ENCODE peak calls at places on chromosomes 12 and 14, in six cellular contexts. One of them, this sample, is unnamed.

GRCh38 chr14:99512110-99512449 is 30.9 kb downstream of the CCNK start:
- DNase-seq in transverse colon: no peak
- DNase-seq in esophagus squamous epithelium: no peak
- DNase-seq in stimulated activated CD4-positive, alpha-beta T cell treated with anti-CD3 and anti-CD28 coated beads, TNF-alpha, amount 100 ng/mL, for 48 hours: no peak
- DNase-seq in effector CD8-positive, alpha-beta T cell: no peak
- DNase-seq in A549: no peak
- DNase-seq in this sample: no peak

GRCh38 chr14:79841433-79841832 is 369.9 kb downstream of the DIO2 start:
- DNase-seq in transverse colon: no peak
- DNase-seq in esophagus squamous epithelium: no peak
- DNase-seq in stimulated activated CD4-positive, alpha-beta T cell treated with anti-CD3 and anti-CD28 coated beads, TNF-alpha, amount 100 ng/mL, for 48 hours: no peak
- DNase-seq in effector CD8-positive, alpha-beta T cell: no peak
- DNase-seq in A549: no peak
- DNase-seq in this sample: peak; percentile 29

GRCh38 chr12:68007466-68007865 is 18.2 kb downstream of the IFNG-AS1 start:
- DNase-seq in transverse colon: no peak
- DNase-seq in esophagus squamous epithelium: no peak
- DNase-seq in stimulated activated CD4-positive, alpha-beta T cell treated with anti-CD3 and anti-CD28 coated beads, TNF-alpha, amount 100 ng/mL, for 48 hours: no peak
- DNase-seq in effector CD8-positive, alpha-beta T cell: no peak
- DNase-seq in A549: no peak
- DNase-seq in this sample: no peak

GRCh38 chr14:56057071-56057865 is 60.9 kb upstream of the PELI2 start:
- DNase-seq in transverse colon: no peak
- DNase-seq in esophagus squamous epithelium: no peak
- DNase-seq in stimulated activated CD4-positive, alpha-beta T cell treated with anti-CD3 and anti-CD28 coated beads, TNF-alpha, amount 100 ng/mL, for 48 hours: no peak
- DNase-seq in effector CD8-positive, alpha-beta T cell: no peak
- DNase-seq in A549: no peak
- DNase-seq in this sample: no peak

GRCh38 chr14:92931681-92932447 is 8.9 kb downstream of the CHGA start:
- DNase-seq in transverse colon: no peak
- DNase-seq in esophagus squamous epithelium: no peak
- DNase-seq in stimulated activated CD4-positive, alpha-beta T cell treated with anti-CD3 and anti-CD28 coated beads, TNF-alpha, amount 100 ng/mL, for 48 hours: no peak
- DNase-seq in effector CD8-positive, alpha-beta T cell: no peak
- DNase-seq in A549: no peak
- DNase-seq in this sample: no peak

GRCh38 chr12:19915392-19916192 is 452.7 kb upstream of the PDE3A start:
- DNase-seq in transverse colon: no peak
- DNase-seq in esophagus squamous epithelium: no peak
- DNase-seq in stimulated activated CD4-positive, alpha-beta T cell treated with anti-CD3 and anti-CD28 coated beads, TNF-alpha, amount 100 ng/mL, for 48 hours: no peak
- DNase-seq in effector CD8-positive, alpha-beta T cell: no peak
- DNase-seq in A549: peak; percentile 60
- DNase-seq in this sample: peak; percentile 32

GRCh38 chr12:3161861-3162260 is 84.7 kb downstream of the TSPAN9 start:
- DNase-seq in transverse colon: no peak
- DNase-seq in esophagus squamous epithelium: no peak
- DNase-seq in stimulated activated CD4-positive, alpha-beta T cell treated with anti-CD3 and anti-CD28 coated beads, TNF-alpha, amount 100 ng/mL, for 48 hours: no peak
- DNase-seq in effector CD8-positive, alpha-beta T cell: no peak
- DNase-seq in A549: no peak
- DNase-seq in this sample: no peak

GRCh38 chr12:27951898-27952297 is 20.6 kb downstream of the PTHLH start:
- DNase-seq in transverse colon: no peak
- DNase-seq in esophagus squamous epithelium: no peak
- DNase-seq in stimulated activated CD4-positive, alpha-beta T cell treated with anti-CD3 and anti-CD28 coated beads, TNF-alpha, amount 100 ng/mL, for 48 hours: no peak
- DNase-seq in effector CD8-positive, alpha-beta T cell: no peak
- DNase-seq in A549: no peak
- DNase-seq in this sample: no peak

GRCh38 chr14:26328766-26329165 is 269.1 kb downstream of the NOVA1 start:
- DNase-seq in transverse colon: no peak
- DNase-seq in esophagus squamous epithelium: no peak
- DNase-seq in stimulated activated CD4-positive, alpha-beta T cell treated with anti-CD3 and anti-CD28 coated beads, TNF-alpha, amount 100 ng/mL, for 48 hours: no peak
- DNase-seq in effector CD8-positive, alpha-beta T cell: no peak
- DNase-seq in A549: no peak
- DNase-seq in this sample: no peak

GRCh38 chr14:53355581-53356112 is 202.5 kb upstream of the DDHD1 start:
- DNase-seq in transverse colon: no peak
- DNase-seq in esophagus squamous epithelium: no peak
- DNase-seq in stimulated activated CD4-positive, alpha-beta T cell treated with anti-CD3 and anti-CD28 coated beads, TNF-alpha, amount 100 ng/mL, for 48 hours: no peak
- DNase-seq in effector CD8-positive, alpha-beta T cell: no peak
- DNase-seq in A549: peak; percentile 40
- DNase-seq in this sample: no peak

GRCh38 chr12:122932207-122932606 is 34.1 kb downstream of the ABCB9 start:
- DNase-seq in transverse colon: peak; percentile 56
- DNase-seq in esophagus squamous epithelium: no peak
- DNase-seq in stimulated activated CD4-positive, alpha-beta T cell treated with anti-CD3 and anti-CD28 coated beads, TNF-alpha, amount 100 ng/mL, for 48 hours: no peak
- DNase-seq in effector CD8-positive, alpha-beta T cell: no peak
- DNase-seq in A549: no peak
- DNase-seq in this sample: no peak

GRCh38 chr14:62179367-62180018 is 417.3 kb downstream of the SNAPC1 start:
- DNase-seq in transverse colon: peak; percentile 15
- DNase-seq in esophagus squamous epithelium: no peak
- DNase-seq in stimulated activated CD4-positive, alpha-beta T cell treated with anti-CD3 and anti-CD28 coated beads, TNF-alpha, amount 100 ng/mL, for 48 hours: peak; percentile 2
- DNase-seq in effector CD8-positive, alpha-beta T cell: no peak
- DNase-seq in A549: peak; percentile 72
- DNase-seq in this sample: peak; percentile 51

GRCh38 chr12:55974308-55974724 is 438 bp downstream of the RAB5B start:
- DNase-seq in transverse colon: peak; percentile 66
- DNase-seq in esophagus squamous epithelium: no peak
- DNase-seq in stimulated activated CD4-positive, alpha-beta T cell treated with anti-CD3 and anti-CD28 coated beads, TNF-alpha, amount 100 ng/mL, for 48 hours: peak; percentile 18
- DNase-seq in effector CD8-positive, alpha-beta T cell: peak; percentile 38
- DNase-seq in A549: peak; percentile 56
- DNase-seq in this sample: peak; percentile 56

GRCh38 chr12:57459055-57459749 is 383 bp upstream of the GLI1 start:
- DNase-seq in transverse colon: peak; percentile 95
- DNase-seq in esophagus squamous epithelium: peak; percentile 73
- DNase-seq in stimulated activated CD4-positive, alpha-beta T cell treated with anti-CD3 and anti-CD28 coated beads, TNF-alpha, amount 100 ng/mL, for 48 hours: peak; percentile 91
- DNase-seq in effector CD8-positive, alpha-beta T cell: peak; percentile 92
- DNase-seq in A549: peak; percentile 98
- DNase-seq in this sample: peak; percentile 96

GRCh38 chr14:69518341-69519101 is 34.0 kb downstream of the PLEKHD1 start:
- DNase-seq in transverse colon: no peak
- DNase-seq in esophagus squamous epithelium: no peak
- DNase-seq in stimulated activated CD4-positive, alpha-beta T cell treated with anti-CD3 and anti-CD28 coated beads, TNF-alpha, amount 100 ng/mL, for 48 hours: no peak
- DNase-seq in effector CD8-positive, alpha-beta T cell: no peak
- DNase-seq in A549: no peak
- DNase-seq in this sample: no peak

GRCh38 chr14:31990183-31990862 is 86.8 kb upstream of the ARHGAP5 start:
- DNase-seq in transverse colon: no peak
- DNase-seq in esophagus squamous epithelium: no peak
- DNase-seq in stimulated activated CD4-positive, alpha-beta T cell treated with anti-CD3 and anti-CD28 coated beads, TNF-alpha, amount 100 ng/mL, for 48 hours: no peak
- DNase-seq in effector CD8-positive, alpha-beta T cell: no peak
- DNase-seq in A549: no peak
- DNase-seq in this sample: no peak

GRCh38 chr12:104458645-104459555 is 2.2 kb downstream of the CHST11 start:
- DNase-seq in transverse colon: peak; percentile 22
- DNase-seq in esophagus squamous epithelium: no peak
- DNase-seq in stimulated activated CD4-positive, alpha-beta T cell treated with anti-CD3 and anti-CD28 coated beads, TNF-alpha, amount 100 ng/mL, for 48 hours: no peak
- DNase-seq in effector CD8-positive, alpha-beta T cell: no peak
- DNase-seq in A549: no peak
- DNase-seq in this sample: no peak

GRCh38 chr14:94918896-94919295 is 149.0 kb upstream of the GSC start:
- DNase-seq in transverse colon: peak; percentile 0
- DNase-seq in esophagus squamous epithelium: no peak
- DNase-seq in stimulated activated CD4-positive, alpha-beta T cell treated with anti-CD3 and anti-CD28 coated beads, TNF-alpha, amount 100 ng/mL, for 48 hours: no peak
- DNase-seq in effector CD8-positive, alpha-beta T cell: no peak
- DNase-seq in A549: peak; percentile 8
- DNase-seq in this sample: no peak

GRCh38 chr14:33542338-33543290 is 408.3 kb downstream of the EGLN3 start:
- DNase-seq in transverse colon: no peak
- DNase-seq in esophagus squamous epithelium: no peak
- DNase-seq in stimulated activated CD4-positive, alpha-beta T cell treated with anti-CD3 and anti-CD28 coated beads, TNF-alpha, amount 100 ng/mL, for 48 hours: no peak
- DNase-seq in effector CD8-positive, alpha-beta T cell: no peak
- DNase-seq in A549: no peak
- DNase-seq in this sample: no peak

GRCh38 chr14:69612759-69613145 is 1.4 kb downstream of the SUSD6 start:
- DNase-seq in transverse colon: no peak
- DNase-seq in esophagus squamous epithelium: no peak
- DNase-seq in stimulated activated CD4-positive, alpha-beta T cell treated with anti-CD3 and anti-CD28 coated beads, TNF-alpha, amount 100 ng/mL, for 48 hours: no peak
- DNase-seq in effector CD8-positive, alpha-beta T cell: no peak
- DNase-seq in A549: no peak
- DNase-seq in this sample: no peak

GRCh38 chr14:67077914-67078313 is 111.3 kb upstream of the GARIN2 start:
- DNase-seq in transverse colon: no peak
- DNase-seq in esophagus squamous epithelium: no peak
- DNase-seq in stimulated activated CD4-positive, alpha-beta T cell treated with anti-CD3 and anti-CD28 coated beads, TNF-alpha, amount 100 ng/mL, for 48 hours: no peak
- DNase-seq in effector CD8-positive, alpha-beta T cell: no peak
- DNase-seq in A549: no peak
- DNase-seq in this sample: no peak

GRCh38 chr12:100267603-100268281 is 765 bp downstream of the SCYL2 start:
- DNase-seq in transverse colon: no peak
- DNase-seq in esophagus squamous epithelium: no peak
- DNase-seq in stimulated activated CD4-positive, alpha-beta T cell treated with anti-CD3 and anti-CD28 coated beads, TNF-alpha, amount 100 ng/mL, for 48 hours: peak; percentile 6
- DNase-seq in effector CD8-positive, alpha-beta T cell: no peak
- DNase-seq in A549: no peak
- DNase-seq in this sample: no peak

GRCh38 chr12:107435072-107435471 is 250.5 kb upstream of the PWP1 start:
- DNase-seq in transverse colon: no peak
- DNase-seq in esophagus squamous epithelium: no peak
- DNase-seq in stimulated activated CD4-positive, alpha-beta T cell treated with anti-CD3 and anti-CD28 coated beads, TNF-alpha, amount 100 ng/mL, for 48 hours: no peak
- DNase-seq in effector CD8-positive, alpha-beta T cell: no peak
- DNase-seq in A549: no peak
- DNase-seq in this sample: no peak

GRCh38 chr12:46749322-46749721 is 76.5 kb downstream of the SLC38A4 start:
- DNase-seq in transverse colon: no peak
- DNase-seq in esophagus squamous epithelium: no peak
- DNase-seq in stimulated activated CD4-positive, alpha-beta T cell treated with anti-CD3 and anti-CD28 coated beads, TNF-alpha, amount 100 ng/mL, for 48 hours: no peak
- DNase-seq in effector CD8-positive, alpha-beta T cell: no peak
- DNase-seq in A549: no peak
- DNase-seq in this sample: no peak